ENCODE peak calls at places on chromosomes 7 and 10, in ten cellular contexts. One of them, this sample, is unnamed.

GRCh38 chr7:47771301-47771989 is 176.8 kb downstream of the PKD1L1 start:
- DNase-seq in prostate gland: no peak
- DNase-seq in stomach: no peak
- DNase-seq in A549: peak; percentile 78
- DNase-seq in adrenal gland: no peak
- DNase-seq in endothelial cell of umbilical vein: peak; percentile 74
- DNase-seq in tibial nerve: peak; percentile 47
- DNase-seq in IMR-90: no peak
- DNase-seq in heart left ventricle: no peak
- DNase-seq in suprapubic skin: peak; percentile 78
- DNase-seq in this sample: no peak

GRCh38 chr7:51621956-51622355 is 305.3 kb upstream of the COBL start:
- DNase-seq in prostate gland: no peak
- DNase-seq in IMR-90: no peak
- DNase-seq in stomach: no peak
- DNase-seq in A549: no peak
- DNase-seq in tibial nerve: no peak
- DNase-seq in suprapubic skin: no peak
- DNase-seq in endothelial cell of umbilical vein: no peak
- DNase-seq in heart left ventricle: no peak
- DNase-seq in adrenal gland: no peak
- DNase-seq in this sample: no peak

GRCh38 chr10:51821045-51821444 is 121.7 kb upstream of the CSTF2T start:
- DNase-seq in endothelial cell of umbilical vein: peak; percentile 12
- DNase-seq in prostate gland: no peak
- DNase-seq in suprapubic skin: no peak
- DNase-seq in adrenal gland: no peak
- DNase-seq in tibial nerve: no peak
- DNase-seq in A549: no peak
- DNase-seq in stomach: no peak
- DNase-seq in heart left ventricle: no peak
- DNase-seq in IMR-90: no peak
- DNase-seq in this sample: no peak

GRCh38 chr10:97580421-97581367 is 3.5 kb upstream of the HOGA1 start:
- DNase-seq in A549: no peak
- DNase-seq in IMR-90: no peak
- DNase-seq in prostate gland: no peak
- DNase-seq in tibial nerve: no peak
- DNase-seq in stomach: no peak
- DNase-seq in suprapubic skin: no peak
- DNase-seq in adrenal gland: no peak
- DNase-seq in heart left ventricle: no peak
- DNase-seq in endothelial cell of umbilical vein: no peak
- DNase-seq in this sample: no peak

GRCh38 chr7:129213828-129214227 is 11.0 kb upstream of the AHCYL2 start:
- DNase-seq in adrenal gland: no peak
- DNase-seq in endothelial cell of umbilical vein: no peak
- DNase-seq in stomach: no peak
- DNase-seq in prostate gland: no peak
- DNase-seq in suprapubic skin: no peak
- DNase-seq in tibial nerve: no peak
- DNase-seq in heart left ventricle: no peak
- DNase-seq in IMR-90: no peak
- DNase-seq in A549: peak; percentile 54
- DNase-seq in this sample: no peak

GRCh38 chr7:25118048-25118753 is 6.9 kb downstream of the CYCS start:
- DNase-seq in adrenal gland: no peak
- DNase-seq in tibial nerve: no peak
- DNase-seq in prostate gland: no peak
- DNase-seq in IMR-90: no peak
- DNase-seq in A549: no peak
- DNase-seq in heart left ventricle: no peak
- DNase-seq in stomach: no peak
- DNase-seq in endothelial cell of umbilical vein: no peak
- DNase-seq in suprapubic skin: no peak
- DNase-seq in this sample: no peak

GRCh38 chr7:123797673-123798526 is 47.1 kb upstream of the HYAL4 start:
- DNase-seq in IMR-90: peak; percentile 78
- DNase-seq in endothelial cell of umbilical vein: peak; percentile 82
- DNase-seq in tibial nerve: no peak
- DNase-seq in heart left ventricle: no peak
- DNase-seq in A549: peak; percentile 54
- DNase-seq in prostate gland: peak; percentile 26
- DNase-seq in stomach: no peak
- DNase-seq in adrenal gland: no peak
- DNase-seq in suprapubic skin: no peak
- DNase-seq in this sample: no peak

GRCh38 chr10:131651674-131652093 is 249.1 kb upstream of the PPP2R2D start:
- DNase-seq in heart left ventricle: no peak
- DNase-seq in A549: no peak
- DNase-seq in IMR-90: no peak
- DNase-seq in tibial nerve: no peak
- DNase-seq in suprapubic skin: peak; percentile 33
- DNase-seq in prostate gland: no peak
- DNase-seq in endothelial cell of umbilical vein: no peak
- DNase-seq in adrenal gland: no peak
- DNase-seq in stomach: peak; percentile 7
- DNase-seq in this sample: no peak

GRCh38 chr10:106957825-106958581 is 206.5 kb downstream of the SORCS1 start:
- DNase-seq in tibial nerve: no peak
- DNase-seq in suprapubic skin: no peak
- DNase-seq in IMR-90: no peak
- DNase-seq in stomach: no peak
- DNase-seq in A549: no peak
- DNase-seq in prostate gland: no peak
- DNase-seq in endothelial cell of umbilical vein: no peak
- DNase-seq in adrenal gland: no peak
- DNase-seq in heart left ventricle: no peak
- DNase-seq in this sample: no peak

GRCh38 chr7:117401293-117402002 is 25.8 kb downstream of the ASZ1 start:
- DNase-seq in heart left ventricle: no peak
- DNase-seq in A549: peak; percentile 33
- DNase-seq in prostate gland: no peak
- DNase-seq in suprapubic skin: no peak
- DNase-seq in stomach: no peak
- DNase-seq in adrenal gland: no peak
- DNase-seq in tibial nerve: no peak
- DNase-seq in IMR-90: peak; percentile 18
- DNase-seq in endothelial cell of umbilical vein: no peak
- DNase-seq in this sample: no peak

GRCh38 chr10:79140906-79141305 is 72.1 kb downstream of the ZMIZ1 start:
- DNase-seq in prostate gland: no peak
- DNase-seq in suprapubic skin: no peak
- DNase-seq in tibial nerve: no peak
- DNase-seq in endothelial cell of umbilical vein: no peak
- DNase-seq in heart left ventricle: no peak
- DNase-seq in IMR-90: peak; percentile 46
- DNase-seq in stomach: no peak
- DNase-seq in adrenal gland: no peak
- DNase-seq in A549: no peak
- DNase-seq in this sample: no peak

GRCh38 chr10:51763746-51764145 is 64.4 kb upstream of the CSTF2T start:
- DNase-seq in heart left ventricle: no peak
- DNase-seq in tibial nerve: no peak
- DNase-seq in endothelial cell of umbilical vein: no peak
- DNase-seq in A549: no peak
- DNase-seq in prostate gland: no peak
- DNase-seq in adrenal gland: no peak
- DNase-seq in stomach: no peak
- DNase-seq in suprapubic skin: no peak
- DNase-seq in IMR-90: no peak
- DNase-seq in this sample: no peak

GRCh38 chr10:6399879-6400278 is 180.2 kb downstream of the PRKCQ start:
- DNase-seq in suprapubic skin: no peak
- DNase-seq in heart left ventricle: no peak
- DNase-seq in stomach: no peak
- DNase-seq in endothelial cell of umbilical vein: no peak
- DNase-seq in IMR-90: no peak
- DNase-seq in tibial nerve: no peak
- DNase-seq in adrenal gland: no peak
- DNase-seq in A549: no peak
- DNase-seq in prostate gland: no peak
- DNase-seq in this sample: no peak

GRCh38 chr7:46854958-46855473 is 726.9 kb downstream of the TNS3 start:
- DNase-seq in A549: peak; percentile 9
- DNase-seq in stomach: no peak
- DNase-seq in endothelial cell of umbilical vein: no peak
- DNase-seq in adrenal gland: no peak
- DNase-seq in prostate gland: no peak
- DNase-seq in IMR-90: peak; percentile 75
- DNase-seq in suprapubic skin: no peak
- DNase-seq in heart left ventricle: no peak
- DNase-seq in tibial nerve: no peak
- DNase-seq in this sample: no peak

GRCh38 chr7:7946486-7946885 is 22.1 kb upstream of the GLCCI1 start:
- DNase-seq in stomach: no peak
- DNase-seq in prostate gland: no peak
- DNase-seq in heart left ventricle: no peak
- DNase-seq in tibial nerve: no peak
- DNase-seq in suprapubic skin: no peak
- DNase-seq in endothelial cell of umbilical vein: no peak
- DNase-seq in A549: no peak
- DNase-seq in adrenal gland: no peak
- DNase-seq in IMR-90: no peak
- DNase-seq in this sample: no peak

GRCh38 chr10:11535376-11535959 is 76.0 kb downstream of the USP6NL start:
- DNase-seq in prostate gland: no peak
- DNase-seq in stomach: no peak
- DNase-seq in tibial nerve: no peak
- DNase-seq in IMR-90: no peak
- DNase-seq in endothelial cell of umbilical vein: no peak
- DNase-seq in A549: no peak
- DNase-seq in heart left ventricle: no peak
- DNase-seq in adrenal gland: no peak
- DNase-seq in suprapubic skin: no peak
- DNase-seq in this sample: no peak

GRCh38 chr10:11538834-11539190 is 72.6 kb downstream of the USP6NL start:
- DNase-seq in endothelial cell of umbilical vein: no peak
- DNase-seq in adrenal gland: no peak
- DNase-seq in prostate gland: no peak
- DNase-seq in A549: no peak
- DNase-seq in tibial nerve: no peak
- DNase-seq in stomach: no peak
- DNase-seq in IMR-90: no peak
- DNase-seq in suprapubic skin: no peak
- DNase-seq in heart left ventricle: no peak
- DNase-seq in this sample: no peak

GRCh38 chr10:11533328-11533781 is 78.1 kb downstream of the USP6NL start:
- DNase-seq in endothelial cell of umbilical vein: no peak
- DNase-seq in tibial nerve: no peak
- DNase-seq in suprapubic skin: no peak
- DNase-seq in adrenal gland: no peak
- DNase-seq in prostate gland: no peak
- DNase-seq in heart left ventricle: no peak
- DNase-seq in A549: peak; percentile 30
- DNase-seq in IMR-90: peak; percentile 33
- DNase-seq in stomach: no peak
- DNase-seq in this sample: no peak

GRCh38 chr10:11539191-11539868 is 72.1 kb downstream of the USP6NL start:
- DNase-seq in suprapubic skin: no peak
- DNase-seq in stomach: no peak
- DNase-seq in endothelial cell of umbilical vein: peak; percentile 31
- DNase-seq in A549: no peak
- DNase-seq in prostate gland: no peak
- DNase-seq in tibial nerve: no peak
- DNase-seq in heart left ventricle: no peak
- DNase-seq in IMR-90: peak; percentile 51
- DNase-seq in adrenal gland: no peak
- DNase-seq in this sample: no peak

GRCh38 chr10:11536256-11536655 is 75.2 kb downstream of the USP6NL start:
- DNase-seq in heart left ventricle: no peak
- DNase-seq in tibial nerve: no peak
- DNase-seq in prostate gland: no peak
- DNase-seq in IMR-90: no peak
- DNase-seq in stomach: no peak
- DNase-seq in adrenal gland: no peak
- DNase-seq in endothelial cell of umbilical vein: no peak
- DNase-seq in A549: no peak
- DNase-seq in suprapubic skin: no peak
- DNase-seq in this sample: no peak
- H3K4me1 ChIP-seq in heart left ventricle: no peaks in the 10 kb centered on the region
- H3K4me1 ChIP-seq in tibial nerve: peaks cover 9% of the 10 kb centered on the region
- H3K4me1 ChIP-seq in prostate gland: no peaks in the 10 kb centered on the region
- H3K4me1 ChIP-seq in IMR-90: peaks cover 9% of the 10 kb centered on the region
- H3K4me1 ChIP-seq in stomach: peaks cover 4% of the 10 kb centered on the region
- H3K4me1 ChIP-seq in adrenal gland: peaks cover 10% of the 10 kb centered on the region
- H3K4me1 ChIP-seq in endothelial cell of umbilical vein: peaks cover 5% of the 10 kb centered on the region
- H3K4me1 ChIP-seq in A549: peaks cover 18% of the 10 kb centered on the region
- H3K4me1 ChIP-seq in suprapubic skin: peaks cover 3% of the 10 kb centered on the region
- H3K4me1 ChIP-seq in this sample: peaks cover 26% of the 10 kb centered on the region

DNA sequence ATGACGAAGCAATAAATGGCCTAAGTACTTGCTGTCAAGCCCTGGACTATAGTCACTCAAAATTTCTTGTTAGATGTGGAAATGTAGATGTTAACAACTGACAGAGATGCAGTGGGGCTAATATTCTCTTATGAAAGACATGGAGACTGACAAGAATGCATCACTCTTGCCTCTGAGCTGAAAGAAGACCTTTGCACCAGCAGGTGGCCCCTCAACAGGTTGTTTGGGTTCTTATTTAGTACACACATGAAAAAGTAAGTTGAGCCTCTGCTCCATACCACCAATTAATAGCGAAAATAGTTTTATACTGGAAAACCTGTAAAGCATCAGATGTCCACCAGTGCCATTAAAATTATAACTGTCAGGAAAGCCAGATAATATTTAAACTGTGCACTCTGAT is 26.2 kb upstream of the FAM13C start:
- DNase-seq in adrenal gland: no peak
- DNase-seq in stomach: no peak
- DNase-seq in heart left ventricle: no peak
- DNase-seq in IMR-90: no peak
- DNase-seq in endothelial cell of umbilical vein: no peak
- DNase-seq in prostate gland: no peak
- DNase-seq in tibial nerve: no peak
- DNase-seq in suprapubic skin: no peak
- DNase-seq in A549: no peak
- DNase-seq in this sample: no peak
- TF ChIP-seq CTCF in adrenal gland: no peak
- TF ChIP-seq CTCF in stomach: no peak
- TF ChIP-seq CTCF in heart left ventricle: no peak
- TF ChIP-seq CTCF in IMR-90: no peak
- TF ChIP-seq CTCF in endothelial cell of umbilical vein: no peak
- TF ChIP-seq CTCF in prostate gland: no peak
- TF ChIP-seq CTCF in tibial nerve: no peak
- TF ChIP-seq CTCF in suprapubic skin: no peak
- TF ChIP-seq CTCF in A549: no peak
- TF ChIP-seq CTCF in this sample: no peak

GRCh38 chr10:47384148-47384921 is at the start of gene ZNF488:
- DNase-seq in tibial nerve: peak; percentile 71
- DNase-seq in stomach: peak; percentile 87
- DNase-seq in endothelial cell of umbilical vein: peak; percentile 83
- DNase-seq in adrenal gland: peak; percentile 84
- DNase-seq in A549: peak; percentile 84
- DNase-seq in suprapubic skin: peak; percentile 84
- DNase-seq in IMR-90: peak; percentile 49
- DNase-seq in prostate gland: peak; percentile 81
- DNase-seq in heart left ventricle: peak; percentile 85
- DNase-seq in this sample: peak; percentile 87
- TF ChIP-seq POLR2A in tibial nerve: no peak
- TF ChIP-seq POLR2A in stomach: no peak
- TF ChIP-seq POLR2A in endothelial cell of umbilical vein: no peak
- TF ChIP-seq POLR2A in adrenal gland: peak; percentile 60
- TF ChIP-seq POLR2A in A549: peak; percentile 69
- TF ChIP-seq POLR2A in suprapubic skin: no peak
- TF ChIP-seq POLR2A in IMR-90: no peak
- TF ChIP-seq POLR2A in prostate gland: peak; percentile 90
- TF ChIP-seq POLR2A in heart left ventricle: peak; percentile 38
- TF ChIP-seq POLR2A in this sample: no peak

GRCh38 chr10:28556142-28556541 is 23.2 kb downstream of the WAC start:
- DNase-seq in suprapubic skin: no peak
- DNase-seq in A549: no peak
- DNase-seq in IMR-90: no peak
- DNase-seq in prostate gland: no peak
- DNase-seq in endothelial cell of umbilical vein: no peak
- DNase-seq in stomach: no peak
- DNase-seq in heart left ventricle: no peak
- DNase-seq in tibial nerve: no peak
- DNase-seq in adrenal gland: no peak
- DNase-seq in this sample: no peak
- H3K4me1 ChIP-seq in suprapubic skin: peaks cover 63% of the 10 kb centered on the region
- H3K4me1 ChIP-seq in A549: peaks cover 26% of the 10 kb centered on the region
- H3K4me1 ChIP-seq in IMR-90: peaks cover 4% of the 10 kb centered on the region
- H3K4me1 ChIP-seq in prostate gland: peaks cover 4% of the 10 kb centered on the region
- H3K4me1 ChIP-seq in endothelial cell of umbilical vein: peaks cover 4% of the 10 kb centered on the region
- H3K4me1 ChIP-seq in stomach: peaks cover 36% of the 10 kb centered on the region
- H3K4me1 ChIP-seq in heart left ventricle: peaks cover 80% of the 10 kb centered on the region
- H3K4me1 ChIP-seq in tibial nerve: peaks cover 29% of the 10 kb centered on the region
- H3K4me1 ChIP-seq in adrenal gland: peaks cover 12% of the 10 kb centered on the region
- H3K4me1 ChIP-seq in this sample: peaks cover 53% of the 10 kb centered on the region